ENCODE peak calls at places on chromosomes 1 and 21, in four cellular contexts. K is CD8-positive, alpha-beta memory T cell; D is HuH-7.5; V is HTR-8/SVneo. B is an unnamed sample.

GRCh38 chr1:53063744-53064515 is 1.9 kb downstream of the PODN start:
- DNase-seq in V (no peak), K (no peak), D (no peak), B (no peak)

GRCh38 chr1:200146100-200146499 is 118.6 kb downstream of the NR5A2 start:
- DNase-seq in V (no peak), D (no peak), K (no peak), B (no peak)

GRCh38 chr1:99950486-99950885 is 19.3 kb upstream of the SLC35A3 start:
- DNase-seq in K (no peak), D (no peak), V (no peak), B (no peak)

GRCh38 chr1:19525607-19526545 is 40.5 kb upstream of the CAPZB start:
- DNase-seq in V (no peak), K (no peak), D (no peak), B (no peak)

GRCh38 chr1:183330335-183330734 is 87.8 kb downstream of the NMNAT2 start:
- DNase-seq in V (no peak), K (no peak), D (no peak), B (no peak)

GRCh38 chr1:27137022-27137542 is 17.8 kb downstream of the SLC9A1 start:
- DNase-seq in K (peak), V (no peak), D (no peak), B (peak)

GRCh38 chr1:35832515-35832914 is 24.7 kb downstream of the AGO4 start:
- DNase-seq in V (no peak), D (no peak), K (no peak), B (no peak)

GRCh38 chr1:112079446-112079845 is 90.0 kb upstream of the KCND3 start:
- DNase-seq in V (no peak), K (no peak), D (no peak), B (no peak)

GRCh38 chr1:117363591-117364048 is 3.6 kb upstream of the MAN1A2 start:
- DNase-seq in V (no peak), D (no peak), K (no peak), B (no peak)

GRCh38 chr1:3145489-3146325 is 76.7 kb downstream of the PRDM16 start:
- DNase-seq in V (no peak), K (no peak), D (no peak), B (no peak)

GRCh38 chr1:198577444-198577843 is 37.0 kb upstream of the ATP6V1G3 start:
- DNase-seq in V (peak), D (no peak), K (no peak), B (no peak)

GRCh38 chr1:109595540-109595939 is 23.9 kb downstream of the GNAT2 start:
- DNase-seq in V (no peak), D (no peak), K (no peak), B (no peak)

GRCh38 chr1:6006882-6007281 is 14.7 kb upstream of the NPHP4 start:
- DNase-seq in K (peak), D (no peak), V (no peak), B (no peak)

GRCh38 chr21:30209571-30209970 is 6.3 kb downstream of the CLDN8 start:
- DNase-seq in K (no peak), V (no peak), D (no peak), B (no peak)

GRCh38 chr1:9309991-9310390 is 17.3 kb downstream of the SPSB1 start:
- DNase-seq in K (no peak), V (no peak), D (no peak), B (no peak)

GRCh38 chr1:11701981-11702803 is 10.7 kb downstream of the DRAXIN start:
- DNase-seq in K (no peak), D (no peak), V (no peak), B (no peak)

GRCh38 chr1:230891413-230891812 is 23.1 kb upstream of the C1orf198 start:
- DNase-seq in D (no peak), V (no peak), K (no peak), B (no peak)

GRCh38 chr1:228392111-228392936 is 14.3 kb downstream of the TRIM11 start:
- DNase-seq in K (no peak), V (no peak), D (no peak), B (no peak)

GRCh38 chr1:37410815-37411214 is 63.6 kb upstream of the ZC3H12A start:
- DNase-seq in V (no peak), D (peak), K (no peak), B (no peak)

GRCh38 chr1:17831619-17832018 is 76.5 kb downstream of the ACTL8 start:
- DNase-seq in D (peak), V (peak), K (no peak), B (no peak)

GRCh38 chr1:240309804-240310203 is 218.1 kb downstream of the FMN2 start:
- DNase-seq in V (no peak), D (no peak), K (no peak), B (no peak)

GRCh38 chr1:89831462-89832113 is 10.8 kb downstream of the LRRC8D start:
- DNase-seq in V (no peak), D (no peak), K (no peak), B (no peak)

GRCh38 chr1:25520446-25521061 is 22.9 kb upstream of the LDLRAP1 start:
- DNase-seq in D (peak), V (peak), K (peak), B (peak)

GRCh38 chr1:13808729-13809131 is 108.7 kb downstream of the PRDM2 start:
- DNase-seq in D (no peak), V (no peak), K (no peak), B (no peak)

GRCh38 chr1:39700348-39700747 is 9.1 kb upstream of the HPCAL4 start:
- DNase-seq in K (no peak), V (no peak), D (no peak), B (no peak)

GRCh38 chr21:38773108-38774061 is 32.3 kb upstream of the ETS2 start:
- DNase-seq in K (no peak), V (peak), D (no peak), B (no peak)

GRCh38 chr1:1264868-1265272 is 8.8 kb downstream of the UBE2J2 start:
- DNase-seq in K (no peak), V (peak), D (no peak), B (no peak)

GRCh38 chr1:184792450-184792969 is 37.9 kb upstream of the EDEM3 start:
- DNase-seq in D (peak), V (peak), K (no peak), B (no peak)

GRCh38 chr1:211183924-211184323 is 50.0 kb upstream of the KCNH1 start:
- DNase-seq in V (no peak), D (no peak), K (no peak), B (no peak)

GRCh38 chr1:189678779-189679178 is 798.9 kb downstream of the BRINP3 start:
- DNase-seq in D (no peak), V (no peak), K (no peak), B (no peak)

GRCh38 chr1:223230161-223230881 is 87.3 kb upstream of the TLR5 start:
- DNase-seq in K (no peak), D (no peak), V (peak), B (no peak)

GRCh38 chr21:26826801-26827200 is 18.4 kb downstream of the ADAMTS1 start:
- DNase-seq in D (no peak), K (no peak), V (no peak), B (no peak)

GRCh38 chr1:65983500-65983899 is 190.8 kb downstream of the PDE4B start:
- DNase-seq in D (no peak), V (no peak), K (no peak), B (no peak)

GRCh38 chr1:3004285-3005205 is 16.7 kb upstream of the ACTRT2 start:
- DNase-seq in K (no peak), V (no peak), D (no peak), B (no peak)

GRCh38 chr1:1996207-1996651 is 7.4 kb downstream of the CFAP74 start:
- DNase-seq in D (no peak), K (no peak), V (no peak), B (no peak)

B was measured in NK-92 treated with Interleukin-12 subunit alpha and Interleukin-12 subunit beta, amount 100 ng/mL, for 24 hours.